ENCODE peak calls at places on chromosome 2, in seven cellular contexts. S is cardiac fibroblast; P is RPMI7951; X is stimulated activated CD4-positive, alpha-beta T cell treated with anti-CD3 and anti-CD28 coated beads, Interleukin-15, amount 100 ng/mL, for 24 hours; D is CD4-positive, alpha-beta memory T cell; K is dermis blood vessel endothelial cell; Z is BE2C. C is an unnamed sample.

GRCh38 chr2:170923799-170924198 is 5.3 kb upstream of the GORASP2 start:
- DNase-seq in S (no peak), P (no peak), X (no peak), D (no peak), K (no peak), Z (no peak), C (no peak)

GRCh38 chr2:51410351-51410750 is 378.4 kb upstream of the NRXN1 start:
- DNase-seq in S (no peak), P (no peak), X (no peak), D (no peak), K (no peak), Z (no peak), C (peak)

GRCh38 chr2:121075006-121075545 is 209.9 kb downstream of the TFCP2L1 start:
- DNase-seq in S (peak), P (peak), X (peak), D (no peak), K (peak), Z (peak), C (peak)

GRCh38 chr2:204069804-204070203 is 133.2 kb downstream of the ICOS start:
- DNase-seq in S (no peak), P (no peak), X (no peak), D (no peak), K (no peak), Z (no peak), C (no peak)

GRCh38 chr2:101360229-101360628 is 27.1 kb downstream of the CREG2 start:
- DNase-seq in S (no peak), P (peak), X (no peak), D (no peak), K (no peak), Z (no peak), C (no peak)

GRCh38 chr2:40286721-40287120 is 165.2 kb downstream of the SLC8A1 start:
- DNase-seq in S (no peak), P (no peak), X (no peak), D (no peak), K (no peak), Z (no peak), C (no peak)

GRCh38 chr2:114631146-114631545 is 188.7 kb downstream of the DPP10 start:
- DNase-seq in S (no peak), P (no peak), X (no peak), D (no peak), K (no peak), Z (no peak), C (no peak)

GRCh38 chr2:125408839-125409502 is 1247.0 kb upstream of the GYPC start:
- DNase-seq in S (no peak), P (no peak), X (no peak), D (no peak), K (no peak), Z (no peak), C (no peak)

GRCh38 chr2:238126775-238127164 is 11.7 kb upstream of the KLHL30 start:
- DNase-seq in S (no peak), P (no peak), X (no peak), D (no peak), K (no peak), Z (no peak), C (no peak)

GRCh38 chr2:96452054-96452453 is 53.1 kb downstream of the NEURL3 start:
- DNase-seq in S (no peak), P (no peak), X (no peak), D (no peak), K (no peak), Z (no peak), C (no peak)

GRCh38 chr2:168661404-168661869 is 141.0 kb upstream of the NOSTRIN start:
- DNase-seq in S (no peak), P (no peak), X (no peak), D (no peak), K (no peak), Z (peak), C (no peak)

GRCh38 chr2:189129971-189130370 is 49.6 kb downstream of the COL5A2 start:
- DNase-seq in S (peak), P (peak), X (no peak), D (no peak), K (no peak), Z (no peak), C (peak)

C was measured in brain microvascular endothelial cell.